ENCODE peak calls at places on chromosome 1, in six cellular contexts. T is GM12878, L is prostate gland, J is sigmoid colon, C is HCT116, H is K562. Y is an unnamed sample.

GRCh38 chr1:59026472-59026948 is 242.7 kb upstream of the JUN start:
- DNase-seq in T (no peak), L (no peak), J (no peak), C (no peak), H (no peak), Y (no peak)

GRCh38 chr1:94688646-94689045 is 131.5 kb upstream of the SLC44A3 start:
- DNase-seq in T (no peak), L (no peak), J (no peak), C (no peak), H (no peak), Y (no peak)

GRCh38 chr1:176193023-176193422 is 14.1 kb downstream of the COP1 start:
- DNase-seq in T (peak; percentile 66), L (no peak), J (no peak), C (no peak), H (no peak), Y (no peak)

GRCh38 chr1:168654198-168654910 is 74.7 kb downstream of the DPT start:
- DNase-seq in T (no peak), L (no peak), J (no peak), C (no peak), H (no peak), Y (no peak)

GRCh38 chr1:154951901-154952657 is 3.8 kb downstream of the PBXIP1 start:
- DNase-seq in T (no peak), L (no peak), J (no peak), C (no peak), H (no peak), Y (no peak)

GRCh38 chr1:10897321-10897980 is 101.0 kb upstream of the CASZ1 start:
- DNase-seq in T (no peak), L (no peak), J (no peak), C (no peak), H (no peak), Y (no peak)

GRCh38 chr1:32684167-32684811 is 18.3 kb downstream of the SYNC start:
- DNase-seq in T (no peak), L (peak; percentile 58), J (peak; percentile 86), C (no peak), H (no peak), Y (peak; percentile 42)

GRCh38 chr1:30730351-30731108 is 7.1 kb upstream of the MATN1 start:
- DNase-seq in T (no peak), L (no peak), J (no peak), C (no peak), H (no peak), Y (no peak)

GRCh38 chr1:152035406-152036315 is 1.1 kb downstream of the S100A11 start:
- DNase-seq in T (no peak), L (peak; percentile 49), J (no peak), C (no peak), H (peak; percentile 43), Y (no peak)

GRCh38 chr1:32500387-32501209 is 35.7 kb downstream of the ZBTB8B start:
- DNase-seq in T (no peak), L (peak; percentile 51), J (peak; percentile 84), C (no peak), H (peak; percentile 83), Y (peak; percentile 75)

GRCh38 chr1:158931055-158931737 is at the start of gene PYHIN1:
- DNase-seq in T (no peak), L (no peak), J (no peak), C (no peak), H (no peak), Y (no peak)

GRCh38 chr1:181369416-181369815 is 113.9 kb upstream of the CACNA1E start:
- DNase-seq in T (no peak), L (no peak), J (no peak), C (no peak), H (no peak), Y (no peak)

GRCh38 chr1:15952317-15953258 is 23.3 kb downstream of the ZBTB17 start:
- DNase-seq in T (no peak), L (no peak), J (no peak), C (peak; percentile 38), H (peak; percentile 79), Y (no peak)

DNA sequence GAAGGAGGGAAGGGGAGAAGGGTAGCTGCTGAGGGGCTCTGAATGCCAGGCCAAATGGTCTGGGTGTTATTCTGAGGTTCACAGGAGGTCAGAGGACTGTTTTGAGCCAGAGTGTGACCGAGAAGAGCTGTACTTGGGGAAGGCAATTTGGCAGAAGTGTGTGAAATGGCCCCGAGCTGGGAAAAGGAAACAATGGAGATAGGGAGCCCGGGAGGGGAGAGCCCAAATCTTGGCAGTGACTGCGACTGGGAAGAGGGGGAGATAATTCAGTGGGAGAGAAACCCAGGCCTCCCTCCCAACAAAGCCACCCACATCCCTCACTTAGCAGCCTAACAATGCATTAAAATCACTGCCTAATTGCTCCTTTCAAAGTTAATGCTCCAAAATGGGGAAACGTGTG is 17.0 kb downstream of the LRRC52 start:
- DNase-seq in T (no peak), L (no peak), J (no peak), C (no peak), H (no peak), Y (no peak)
- TF ChIP-seq POLR2AphosphoS5 in T (no peak), L (no peak), J (no peak), C (no peak), H (no peak), Y (no peak)

GRCh38 chr1:55035904-55036303 is 3.4 kb upstream of the PCSK9 start:
- DNase-seq in T (no peak), L (no peak), J (no peak), C (peak; percentile 34), H (peak; percentile 45), Y (no peak)

GRCh38 chr1:55038974-55039341 is 390 bp upstream of the PCSK9 start:
- DNase-seq in T (no peak), L (no peak), J (no peak), C (no peak), H (no peak), Y (no peak)

GRCh38 chr1:55039342-55040082 is at the start of gene PCSK9:
- DNase-seq in T (no peak), L (no peak), J (no peak), C (peak; percentile 60), H (peak; percentile 78), Y (no peak)

GRCh38 chr1:55038552-55038838 is 853 bp upstream of the PCSK9 start:
- DNase-seq in T (no peak), L (no peak), J (no peak), C (no peak), H (no peak), Y (no peak)

DNA sequence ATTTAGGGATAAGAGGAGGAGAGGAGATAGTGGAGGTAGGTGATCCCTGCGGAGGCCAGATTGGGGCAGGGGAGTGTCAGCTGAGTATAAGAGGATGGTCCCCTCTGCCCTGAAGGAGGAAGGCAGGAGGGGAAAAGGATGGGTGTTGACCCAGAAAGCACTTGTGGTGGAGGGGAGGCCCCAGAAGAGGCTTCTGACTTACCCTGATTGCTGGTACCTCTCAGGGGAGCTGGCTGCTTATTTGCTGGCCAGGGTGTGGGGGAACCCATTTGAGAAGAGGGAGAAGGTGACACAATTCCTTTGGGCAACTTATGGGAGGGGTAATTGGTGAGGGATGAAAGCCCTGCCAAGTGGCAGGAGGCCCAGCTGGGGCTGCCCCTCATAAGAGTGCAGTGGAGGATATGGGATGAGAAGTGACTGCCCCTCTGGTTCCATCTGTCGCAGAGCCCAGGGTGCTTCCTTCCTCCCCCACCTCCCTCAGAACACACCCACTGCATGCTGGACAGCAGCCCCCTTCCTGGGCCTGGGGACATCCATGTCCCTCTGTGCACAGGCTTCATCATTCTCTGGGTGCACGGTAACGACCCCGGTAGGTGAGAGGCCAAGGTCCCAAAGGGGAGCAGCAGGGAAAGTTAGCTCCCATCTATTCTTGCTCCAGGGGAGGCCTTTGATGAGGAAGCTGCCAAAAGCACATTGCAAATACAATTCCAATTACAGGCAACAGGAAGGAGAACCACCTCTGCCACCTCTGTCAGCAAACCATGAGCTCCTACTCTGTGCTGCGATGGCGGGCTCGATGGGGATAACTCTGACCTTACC is 1.4 kb upstream of the PCSK9 start:
- DNase-seq in T (no peak), L (no peak), J (no peak), C (no peak), H (no peak), Y (no peak)
- H3K4me1 ChIP-seq in T (no peaks in the 10 kb centered on the region), L (no peaks in the 10 kb centered on the region), J (peaks cover 15% of the 10 kb centered on the region), C (peaks cover 14% of the 10 kb centered on the region), H (peaks cover 35% of the 10 kb centered on the region), Y (peaks cover 22% of the 10 kb centered on the region)

GRCh38 chr1:198132060-198132781 is 24.6 kb upstream of the NEK7 start:
- DNase-seq in T (peak; percentile 19), L (no peak), J (no peak), C (no peak), H (no peak), Y (no peak)
- H3K4me3 ChIP-seq in T (no peak overlapping the region), L (no peak overlapping the region), J (no peak overlapping the region), C (no peak overlapping the region), H (no peak overlapping the region), Y (no peak overlapping the region)

GRCh38 chr1:26234644-26235384 is 814 bp downstream of the CEP85 start:
- DNase-seq in T (no peak), L (peak; percentile 20), J (no peak), C (no peak), H (peak; percentile 52), Y (no peak)
- TF ChIP-seq POLR2AphosphoS5 in T (no peak), L (no peak), J (no peak), C (peak; percentile 45), H (no peak), Y (no peak)

DNA sequence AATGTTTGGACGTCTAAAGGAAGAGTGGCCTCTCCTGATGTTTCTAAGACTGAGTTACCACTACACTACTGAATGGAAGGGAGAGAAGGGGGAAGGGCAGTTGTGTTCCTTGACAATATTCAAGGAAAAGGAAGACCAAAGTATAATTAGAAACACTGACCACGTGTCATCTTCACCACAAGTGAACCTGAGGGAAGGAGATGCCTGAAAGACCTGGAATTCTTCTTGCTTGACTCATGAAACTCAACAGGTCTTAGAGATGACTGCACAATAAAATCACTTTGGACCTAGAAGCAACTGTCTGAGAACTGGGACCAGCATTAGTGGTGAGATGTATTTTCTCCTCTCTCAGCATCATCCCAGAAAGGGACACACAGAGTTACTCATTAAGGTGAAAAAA is 56.7 kb downstream of the PTPN14 start:
- DNase-seq in T (no peak), L (no peak), J (no peak), C (peak; percentile 81), H (no peak), Y (no peak)
- H3K4me1 ChIP-seq in T (no peaks in the 10 kb centered on the region), L (no peaks in the 10 kb centered on the region), J (peaks cover 37% of the 10 kb centered on the region), C (peaks cover 47% of the 10 kb centered on the region), H (no peaks in the 10 kb centered on the region), Y (peaks cover 42% of the 10 kb centered on the region)

GRCh38 chr1:90836345-90836679 is 119.2 kb upstream of the BARHL2 start:
- DNase-seq in T (no peak), L (no peak), J (no peak), C (no peak), H (no peak), Y (no peak)
- H3K4me3 ChIP-seq in T (no peak overlapping the region), L (no peak overlapping the region), J (peak overlapping the region; percentile 5), C (no peak overlapping the region), H (no peak overlapping the region), Y (peak overlapping the region; percentile 36)

GRCh38 chr1:225817611-225818061 is 7.7 kb downstream of the EPHX1 start:
- DNase-seq in T (no peak), L (peak; percentile 86), J (peak; percentile 93), C (peak; percentile 63), H (peak; percentile 51), Y (no peak)
- TF ChIP-seq POLR2AphosphoS5 in T (no peak), L (peak; percentile 94), J (peak; percentile 71), C (peak; percentile 31), H (no peak), Y (no peak)

Y was measured in suprapubic skin.